ENCODE peak calls at places on chromosomes 4 and X, in nine cellular contexts. O, U, J, H, Y, F, E, A and I are unnamed samples.

GRCh38 chr4:99402765-99403164 is 32.4 kb downstream of the ADH7 start:
- DNase-seq in O (no peak), U (no peak), J (no peak), H (no peak), Y (no peak), F (no peak), E (no peak), A (no peak), I (no peak)

GRCh38 chr4:173332021-173332487 is 2.1 kb downstream of the HMGB2 start:
- DNase-seq in O (no peak), U (no peak), J (no peak), H (peak), Y (no peak), F (no peak), E (no peak), A (no peak), I (no peak)

GRCh38 chr4:74628808-74629616 is 165.3 kb downstream of the BTC start:
- DNase-seq in O (no peak), U (no peak), J (no peak), H (no peak), Y (no peak), F (no peak), E (no peak), A (no peak), I (no peak)

GRCh38 chr4:145736241-145736831 is 56.4 kb downstream of the C4orf51 start:
- DNase-seq in O (peak), U (peak), J (no peak), H (peak), Y (no peak), F (no peak), E (peak), A (no peak), I (no peak)

GRCh38 chr4:26490111-26490979 is at the start of gene CCKAR:
- DNase-seq in O (no peak), U (no peak), J (no peak), H (no peak), Y (no peak), F (no peak), E (no peak), A (no peak), I (no peak)

GRCh38 chr4:1416051-1416947 is 10.1 kb upstream of the NKX1-1 start:
- DNase-seq in O (peak), U (no peak), J (peak), H (no peak), Y (no peak), F (peak), E (no peak), A (no peak), I (no peak)

GRCh38 chr4:47032405-47033106 is 1.2 kb downstream of the GABRB1 start:
- DNase-seq in O (peak), U (peak), J (peak), H (peak), Y (peak), F (peak), E (peak), A (no peak), I (peak)

GRCh38 chr4:55036405-55036804 is 89.0 kb downstream of the KDR start:
- DNase-seq in O (no peak), U (no peak), J (no peak), H (no peak), Y (no peak), F (no peak), E (no peak), A (no peak), I (no peak)

GRCh38 chr4:119053245-119053644 is 82.4 kb upstream of the MYOZ2 start:
- DNase-seq in O (no peak), U (no peak), J (no peak), H (no peak), Y (no peak), F (no peak), E (no peak), A (no peak), I (no peak)

GRCh38 chr4:88999392-88999791 is 57.6 kb downstream of the FAM13A start:
- DNase-seq in O (no peak), U (no peak), J (no peak), H (no peak), Y (no peak), F (no peak), E (no peak), A (no peak), I (no peak)

GRCh38 chr4:82044141-82044993 is 329.4 kb downstream of the HNRNPD start:
- DNase-seq in O (peak), U (peak), J (peak), H (peak), Y (peak), F (peak), E (peak), A (peak), I (peak)

GRCh38 chrX:71815121-71815905 is 52.2 kb downstream of the CXorf49B start:
- DNase-seq in O (no peak), U (no peak), J (no peak), H (no peak), Y (no peak), F (peak), E (no peak), A (no peak), I (no peak)

GRCh38 chr4:99649778-99650177 is 7.8 kb downstream of the C4orf54 start:
- DNase-seq in O (no peak), U (no peak), J (no peak), H (no peak), Y (no peak), F (no peak), E (no peak), A (no peak), I (no peak)

GRCh38 chr4:165505991-165506779 is 127.4 kb downstream of the CPE start:
- DNase-seq in O (no peak), U (no peak), J (no peak), H (peak), Y (no peak), F (no peak), E (no peak), A (no peak), I (no peak)

DNA sequence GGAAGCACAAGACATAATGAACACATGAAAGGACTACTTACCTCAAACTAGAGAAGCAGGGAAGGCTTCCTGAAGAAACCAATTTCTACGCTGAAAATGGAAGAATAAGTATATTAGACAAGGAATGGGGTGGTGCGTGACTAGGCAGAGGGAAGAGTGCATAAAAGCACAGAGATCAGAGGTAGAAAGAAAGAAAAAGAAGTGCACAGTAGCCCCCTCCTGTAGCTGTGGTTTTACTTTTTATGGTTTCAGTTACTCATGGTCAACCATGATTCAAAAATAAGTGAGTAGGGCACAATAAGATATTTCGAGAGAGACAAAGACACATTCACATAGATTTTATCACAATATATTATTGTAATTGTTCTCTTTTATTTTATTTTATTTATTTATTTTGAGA is 934.5 kb upstream of the INTU start:
- DNase-seq in O (no peak), U (no peak), J (no peak), H (no peak), Y (no peak), F (no peak), E (no peak), A (no peak), I (no peak)
- H3K27ac ChIP-seq in O (no peak), U (no peak), J (no peak), H (no peak), Y (no peak), F (no peak), E (no peak), A (no peak), I (no peak)

DNA sequence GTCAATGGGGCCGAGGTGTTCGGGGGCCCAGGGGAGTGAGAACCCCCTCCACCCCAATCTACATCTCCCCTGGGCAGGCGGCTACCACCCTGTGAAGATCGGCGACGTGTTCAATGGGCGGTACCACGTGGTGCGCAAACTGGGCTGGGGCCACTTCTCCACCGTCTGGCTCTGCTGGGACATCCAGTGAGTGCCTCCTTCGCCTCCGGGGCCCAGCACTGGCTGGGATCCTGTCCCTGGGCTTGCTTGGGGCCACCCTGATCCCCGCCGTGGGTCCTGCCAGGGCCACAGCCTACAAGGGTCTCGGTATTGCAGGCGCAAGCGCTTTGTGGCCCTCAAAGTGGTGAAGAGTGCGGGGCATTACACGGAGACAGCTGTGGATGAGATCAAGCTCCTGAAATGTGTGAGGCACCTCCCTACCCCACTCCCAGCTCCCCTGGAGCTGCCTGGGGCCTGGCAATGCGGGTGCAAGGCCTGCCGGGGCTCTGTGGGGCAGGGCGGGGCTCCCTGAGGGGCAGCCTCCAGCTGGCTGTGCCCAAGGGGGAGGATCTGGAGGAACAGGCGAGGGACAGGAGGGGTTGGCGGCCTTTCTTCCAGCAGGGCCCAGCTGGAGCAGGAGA is 697 bp downstream of the SRPK3 start:
- DNase-seq in O (no peak), U (no peak), J (no peak), H (no peak), Y (no peak), F (no peak), E (no peak), A (no peak), I (no peak)
- H3K27ac ChIP-seq in O (peak), U (peak), J (no peak), H (no peak), Y (no peak), F (no peak), E (peak), A (no peak), I (peak)

GRCh38 chrX:480861-481417 is 94.2 kb upstream of the PPP2R3B start:
- DNase-seq in O (no peak), U (no peak), J (no peak), H (no peak), Y (no peak), F (peak), E (no peak), A (no peak), I (no peak)

GRCh38 chrX:479273-479981 is 92.7 kb upstream of the PPP2R3B start:
- DNase-seq in O (no peak), U (no peak), J (no peak), H (no peak), Y (no peak), F (peak), E (no peak), A (no peak), I (no peak)

GRCh38 chrX:476724-477075 is 90.0 kb upstream of the PPP2R3B start:
- DNase-seq in O (no peak), U (no peak), J (no peak), H (no peak), Y (no peak), F (peak), E (no peak), A (no peak), I (no peak)

GRCh38 chrX:477441-478012 is 90.8 kb upstream of the PPP2R3B start:
- DNase-seq in O (no peak), U (no peak), J (no peak), H (no peak), Y (no peak), F (peak), E (no peak), A (no peak), I (no peak)

DNA sequence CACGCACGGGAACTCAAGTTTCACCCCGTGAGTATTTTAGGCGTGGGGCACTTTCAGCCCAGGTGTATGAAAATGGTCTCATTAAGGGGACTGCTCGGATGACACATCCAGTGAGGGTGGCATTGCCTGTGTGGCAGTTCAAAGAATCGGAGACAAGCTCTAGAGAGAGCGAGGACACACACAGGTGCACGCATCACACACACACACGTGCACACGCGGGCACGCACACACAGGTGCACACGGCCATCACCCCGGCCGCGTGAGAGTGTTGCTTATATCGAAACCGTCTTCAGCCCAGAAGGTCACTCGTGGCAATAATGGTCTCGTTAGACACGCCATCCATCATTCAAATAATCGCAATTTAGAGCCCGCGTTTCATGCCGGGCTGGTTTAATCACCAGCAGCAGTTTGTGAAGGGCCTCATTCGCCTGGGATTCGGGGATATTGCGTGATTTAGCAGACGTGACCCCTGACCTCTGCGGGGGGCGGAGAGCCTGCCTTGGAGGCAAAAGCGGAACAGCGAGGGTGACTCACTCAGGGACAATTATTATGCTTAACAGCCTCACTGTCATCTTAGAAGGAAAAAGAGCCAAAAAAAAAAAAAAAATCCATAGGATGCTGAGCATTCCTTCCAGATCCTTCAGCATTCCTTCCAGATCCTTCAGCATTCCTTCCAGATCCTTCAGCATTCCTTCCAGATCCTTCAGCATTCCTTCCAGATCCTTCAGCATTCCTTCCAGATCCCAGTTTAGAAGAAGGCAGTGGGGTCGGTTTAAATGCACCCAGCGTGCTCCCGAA is 89.4 kb upstream of the PPP2R3B start:
- DNase-seq in O (no peak), U (no peak), J (no peak), H (no peak), Y (no peak), F (peak), E (no peak), A (no peak), I (no peak)
- H3K27ac ChIP-seq in O (no peak), U (no peak), J (no peak), H (no peak), Y (no peak), F (no peak), E (no peak), A (no peak), I (no peak)

DNA sequence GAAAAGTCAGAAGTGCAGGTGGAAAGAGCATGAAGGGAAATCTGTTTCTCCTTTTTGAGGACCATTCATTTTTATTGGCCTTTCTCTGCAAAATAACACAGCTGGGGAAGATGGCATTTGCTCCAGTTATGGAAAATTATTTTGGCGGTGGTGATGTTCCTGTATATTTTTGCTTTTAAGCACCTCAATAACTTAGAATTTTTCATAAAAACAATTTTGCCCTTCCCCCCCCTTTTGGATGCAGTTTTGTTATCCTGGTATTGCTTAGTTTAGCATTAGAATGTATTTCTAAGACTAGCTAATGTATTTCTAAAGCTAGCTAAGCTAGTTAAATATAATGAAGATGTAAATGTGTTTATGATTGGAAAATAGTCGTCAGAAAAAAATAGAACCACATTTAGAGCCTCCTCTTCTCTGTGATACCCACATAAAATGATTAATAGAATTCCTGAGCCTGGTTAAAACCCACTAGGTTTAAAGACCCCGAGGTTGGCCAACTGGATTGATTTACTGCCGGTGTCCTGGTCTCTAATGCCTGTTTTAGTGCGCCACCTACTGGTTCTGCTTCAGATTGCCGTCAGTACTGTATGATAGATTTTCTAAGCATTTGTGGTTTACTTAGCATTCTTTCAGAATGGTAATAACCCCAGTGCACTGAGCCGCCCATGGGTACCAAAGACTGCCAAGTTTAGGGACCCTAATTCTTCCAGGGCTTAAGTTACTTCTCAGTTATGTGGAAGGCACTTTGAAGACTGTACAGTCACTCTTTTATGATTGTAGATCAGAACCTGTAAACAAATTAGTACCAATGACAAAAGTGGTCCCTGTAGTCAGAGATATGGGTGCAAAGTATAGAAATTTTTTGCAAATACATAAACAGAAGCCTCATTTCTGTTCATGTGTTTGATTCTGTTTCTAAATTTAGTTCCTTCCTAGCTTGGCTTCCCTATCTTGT is 11.4 kb downstream of the KLF3 start:
- DNase-seq in O (peak), U (no peak), J (peak), H (peak), Y (peak), F (no peak), E (peak), A (peak), I (peak)
- H3K27ac ChIP-seq in O (peak), U (peak), J (peak), H (peak), Y (no peak), F (peak), E (peak), A (no peak), I (peak)

GRCh38 chrX:38656350-38656915 is 95.1 kb downstream of the TSPAN7 start:
- DNase-seq in O (no peak), U (no peak), J (no peak), H (no peak), Y (no peak), F (no peak), E (no peak), A (no peak), I (no peak)

GRCh38 chrX:38651625-38652601 is 90.6 kb downstream of the TSPAN7 start:
- DNase-seq in O (no peak), U (no peak), J (no peak), H (no peak), Y (no peak), F (no peak), E (no peak), A (no peak), I (no peak)

GRCh38 chrX:38649674-38650647 is 88.6 kb downstream of the TSPAN7 start:
- DNase-seq in O (no peak), U (peak), J (no peak), H (no peak), Y (no peak), F (no peak), E (no peak), A (no peak), I (no peak)

GRCh38 chrX:38654302-38654701 is 93.0 kb downstream of the TSPAN7 start:
- DNase-seq in O (no peak), U (no peak), J (no peak), H (peak), Y (no peak), F (no peak), E (no peak), A (no peak), I (no peak)

GRCh38 chrX:38652934-38653442 is 91.6 kb downstream of the TSPAN7 start:
- DNase-seq in O (no peak), U (no peak), J (no peak), H (no peak), Y (no peak), F (no peak), E (no peak), A (no peak), I (no peak)
- H3K27ac ChIP-seq in O (no peak), U (no peak), J (no peak), H (no peak), Y (no peak), F (no peak), E (no peak), A (no peak), I (no peak)